ENCODE peak calls at places on chromosomes 11 and 22, in four cellular contexts. R is PC-3, Z is A172, S is RWPE1. X is an unnamed sample.
A peak's percentile ranks its signal among the peaks of the same experiment; 100 is the strongest.

GRCh38 chr11:108561535-108561991 is 32.0 kb downstream of the EXPH5 start:
- DNase-seq in S (no peak), Z (no peak), R (peak; percentile 31), X (no peak)

GRCh38 chr22:21106000-21106399 is 60.3 kb downstream of the LRRC74B start:
- DNase-seq in S (no peak), R (peak; percentile 20), Z (no peak), X (no peak)

GRCh38 chr11:93614111-93614784 is 47.2 kb upstream of the CEP295 start:
- DNase-seq in R (no peak), S (no peak), Z (peak; percentile 0), X (no peak)

GRCh38 chr11:96207459-96208449 is 135.2 kb downstream of the MAML2 start:
- DNase-seq in R (peak; percentile 92), S (peak; percentile 60), Z (no peak), X (no peak)

GRCh38 chr11:133058501-133058900 is 473.8 kb downstream of the OPCML start:
- DNase-seq in Z (no peak), R (no peak), S (no peak), X (no peak)

GRCh38 chr11:17558025-17558780 is 11.1 kb downstream of the OTOG start:
- DNase-seq in S (no peak), R (no peak), Z (no peak), X (no peak)

GRCh38 chr11:69044111-69045013 is 4.4 kb upstream of the TPCN2 start:
- DNase-seq in S (peak; percentile 26), R (peak; percentile 86), Z (peak; percentile 77), X (no peak)

GRCh38 chr22:32528984-32529982 is 54.7 kb downstream of the FBXO7 start:
- DNase-seq in S (peak; percentile 76), R (peak; percentile 69), Z (peak; percentile 64), X (peak; percentile 87)

GRCh38 chr11:9982127-9982795 is 311.8 kb downstream of the SBF2 start:
- DNase-seq in Z (peak; percentile 57), R (peak; percentile 54), S (peak; percentile 3), X (no peak)

GRCh38 chr11:101870510-101870909 is 44.3 kb upstream of the CEP126 start:
- DNase-seq in Z (peak; percentile 52), R (peak; percentile 91), S (peak; percentile 75), X (no peak)

GRCh38 chr11:11261629-11262028 is 91.4 kb downstream of the CSNK2A3 start:
- DNase-seq in Z (no peak), R (no peak), S (no peak), X (no peak)

GRCh38 chr22:30104501-30105156 is 24.4 kb downstream of the HORMAD2 start:
- DNase-seq in R (peak; percentile 12), S (no peak), Z (no peak), X (no peak)

GRCh38 chr11:103051158-103051801 is 40.7 kb downstream of the DCUN1D5 start:
- DNase-seq in S (no peak), Z (peak; percentile 27), R (peak; percentile 58), X (no peak)

GRCh38 chr11:71563401-71563800 is 2.0 kb upstream of the KRTAP5-10 start:
- DNase-seq in S (peak; percentile 30), R (peak; percentile 83), Z (peak; percentile 82), X (no peak)

X was measured in glutamatergic neuron.